ENCODE peak calls at places on chromosomes 5 and 9, in eight cellular contexts. One of them, this sample, is unnamed.

GRCh38 chr5:6542421-6543345 is 90.2 kb downstream of the NSUN2 start:
- DNase-seq in HepG2: no peak
- DNase-seq in H1: no peak
- DNase-seq in breast epithelium: no peak
- DNase-seq in GM12878: no peak
- DNase-seq in K562: no peak
- DNase-seq in HCT116: no peak
- DNase-seq in GM23338: no peak
- DNase-seq in this sample: no peak

GRCh38 chr5:89556215-89557009 is 673.4 kb upstream of the MEF2C start:
- DNase-seq in HepG2: no peak
- DNase-seq in H1: no peak
- DNase-seq in breast epithelium: no peak
- DNase-seq in GM12878: no peak
- DNase-seq in K562: peak; percentile 6
- DNase-seq in HCT116: peak; percentile 69
- DNase-seq in GM23338: no peak
- DNase-seq in this sample: no peak

GRCh38 chr9:104980039-104980654 is 52.2 kb upstream of the ABCA1 start:
- DNase-seq in HepG2: no peak
- DNase-seq in H1: no peak
- DNase-seq in breast epithelium: no peak
- DNase-seq in GM12878: no peak
- DNase-seq in K562: no peak
- DNase-seq in HCT116: no peak
- DNase-seq in GM23338: no peak
- DNase-seq in this sample: no peak

GRCh38 chr9:94950733-94951590 is 224.5 kb downstream of the AOPEP start:
- DNase-seq in HepG2: peak; percentile 88
- DNase-seq in H1: no peak
- DNase-seq in breast epithelium: no peak
- DNase-seq in GM12878: no peak
- DNase-seq in K562: no peak
- DNase-seq in HCT116: no peak
- DNase-seq in GM23338: no peak
- DNase-seq in this sample: no peak

GRCh38 chr5:135517631-135518030 is 18.1 kb downstream of the NEUROG1 start:
- DNase-seq in HepG2: no peak
- DNase-seq in H1: no peak
- DNase-seq in breast epithelium: no peak
- DNase-seq in GM12878: no peak
- DNase-seq in K562: no peak
- DNase-seq in HCT116: no peak
- DNase-seq in GM23338: no peak
- DNase-seq in this sample: no peak

GRCh38 chr5:158858011-158858410 is 241.7 kb downstream of the EBF1 start:
- DNase-seq in HepG2: no peak
- DNase-seq in H1: no peak
- DNase-seq in breast epithelium: no peak
- DNase-seq in GM12878: no peak
- DNase-seq in K562: no peak
- DNase-seq in HCT116: no peak
- DNase-seq in GM23338: peak; percentile 28
- DNase-seq in this sample: no peak

GRCh38 chr5:62256161-62257017 is 49.6 kb upstream of the KIF2A start:
- DNase-seq in HepG2: no peak
- DNase-seq in H1: no peak
- DNase-seq in breast epithelium: no peak
- DNase-seq in GM12878: no peak
- DNase-seq in K562: peak; percentile 52
- DNase-seq in HCT116: no peak
- DNase-seq in GM23338: no peak
- DNase-seq in this sample: no peak

GRCh38 chr9:98709968-98710965 is 1.5 kb upstream of the GABBR2 start:
- DNase-seq in HepG2: no peak
- DNase-seq in H1: no peak
- DNase-seq in breast epithelium: no peak
- DNase-seq in GM12878: no peak
- DNase-seq in K562: no peak
- DNase-seq in HCT116: no peak
- DNase-seq in GM23338: peak; percentile 71
- DNase-seq in this sample: no peak

GRCh38 chr5:56481147-56481997 is 248.2 kb upstream of the ANKRD55 start:
- DNase-seq in HepG2: peak; percentile 35
- DNase-seq in H1: peak; percentile 60
- DNase-seq in breast epithelium: no peak
- DNase-seq in GM12878: peak; percentile 23
- DNase-seq in K562: no peak
- DNase-seq in HCT116: no peak
- DNase-seq in GM23338: peak; percentile 65
- DNase-seq in this sample: no peak

GRCh38 chr9:87771251-87772006 is 45.5 kb downstream of the CTSL start:
- DNase-seq in HepG2: no peak
- DNase-seq in H1: peak; percentile 80
- DNase-seq in breast epithelium: no peak
- DNase-seq in GM12878: no peak
- DNase-seq in K562: no peak
- DNase-seq in HCT116: no peak
- DNase-seq in GM23338: peak; percentile 90
- DNase-seq in this sample: no peak

GRCh38 chr9:128892223-128892892 is 10.4 kb downstream of the LRRC8A start:
- DNase-seq in HepG2: no peak
- DNase-seq in H1: no peak
- DNase-seq in breast epithelium: peak; percentile 92
- DNase-seq in GM12878: no peak
- DNase-seq in K562: no peak
- DNase-seq in HCT116: no peak
- DNase-seq in GM23338: no peak
- DNase-seq in this sample: peak; percentile 96

GRCh38 chr9:138096192-138096845 is 218.7 kb downstream of the CACNA1B start:
- DNase-seq in HepG2: no peak
- DNase-seq in H1: no peak
- DNase-seq in breast epithelium: no peak
- DNase-seq in GM12878: no peak
- DNase-seq in K562: no peak
- DNase-seq in HCT116: no peak
- DNase-seq in GM23338: no peak
- DNase-seq in this sample: no peak

GRCh38 chr9:125429476-125430160 is 168.0 kb downstream of the GAPVD1 start:
- DNase-seq in HepG2: no peak
- DNase-seq in H1: no peak
- DNase-seq in breast epithelium: peak; percentile 46
- DNase-seq in GM12878: no peak
- DNase-seq in K562: no peak
- DNase-seq in HCT116: no peak
- DNase-seq in GM23338: no peak
- DNase-seq in this sample: no peak

GRCh38 chr5:51378778-51379652 is 4.2 kb upstream of the ISL1 start:
- DNase-seq in HepG2: no peak
- DNase-seq in H1: no peak
- DNase-seq in breast epithelium: no peak
- DNase-seq in GM12878: no peak
- DNase-seq in K562: no peak
- DNase-seq in HCT116: no peak
- DNase-seq in GM23338: peak; percentile 86
- DNase-seq in this sample: no peak

DNA sequence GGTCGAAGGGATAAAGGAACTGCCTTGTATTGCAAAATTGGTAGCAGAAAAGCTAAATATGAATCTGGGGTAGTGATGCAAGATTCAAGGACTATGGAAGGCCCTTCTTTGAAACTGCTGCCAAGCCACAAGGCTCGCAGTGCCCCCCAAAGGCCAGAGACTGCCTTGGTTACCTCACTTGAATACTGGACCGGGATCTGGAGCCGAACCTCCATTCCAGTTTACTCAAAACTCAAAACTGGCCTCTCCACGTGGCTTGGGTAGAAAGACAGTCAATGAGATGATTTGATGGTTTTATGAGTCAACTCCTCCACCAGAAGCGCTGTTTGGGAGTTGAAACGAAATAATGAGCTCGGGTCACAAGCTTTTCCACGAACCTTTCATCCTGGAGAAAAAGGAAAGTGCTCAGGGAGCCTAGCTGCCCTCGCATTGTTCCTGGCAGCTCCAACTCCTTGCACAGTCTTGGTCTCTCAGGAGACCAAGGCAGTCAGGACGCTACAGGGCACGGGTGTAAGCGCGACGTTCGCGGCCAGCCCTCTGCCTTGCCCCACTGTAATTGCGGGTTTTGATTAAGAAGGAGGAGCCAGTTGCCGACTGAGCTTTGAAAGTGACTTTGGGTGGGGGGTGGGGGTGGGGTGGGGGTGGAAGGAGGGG is 2.8 kb downstream of the ST8SIA4 start:
- DNase-seq in HepG2: no peak
- DNase-seq in H1: peak; percentile 54
- DNase-seq in breast epithelium: no peak
- DNase-seq in GM12878: no peak
- DNase-seq in K562: no peak
- DNase-seq in HCT116: no peak
- DNase-seq in GM23338: peak; percentile 57
- DNase-seq in this sample: peak; percentile 73
- TF ChIP-seq CTCF in HepG2: no peak
- TF ChIP-seq CTCF in H1: peak; percentile 41
- TF ChIP-seq CTCF in breast epithelium: no peak
- TF ChIP-seq CTCF in GM12878: peak; percentile 60
- TF ChIP-seq CTCF in K562: no peak
- TF ChIP-seq CTCF in HCT116: no peak
- TF ChIP-seq CTCF in GM23338: peak; percentile 80
- TF ChIP-seq CTCF in this sample: no peak

GRCh38 chr9:131420913-131421312 is 27.0 kb downstream of the PRRC2B start:
- DNase-seq in HepG2: peak; percentile 58
- DNase-seq in H1: no peak
- DNase-seq in breast epithelium: peak; percentile 59
- DNase-seq in GM12878: no peak
- DNase-seq in K562: no peak
- DNase-seq in HCT116: no peak
- DNase-seq in GM23338: peak; percentile 56
- DNase-seq in this sample: no peak

GRCh38 chr9:131419716-131420115 is 25.8 kb downstream of the PRRC2B start:
- DNase-seq in HepG2: no peak
- DNase-seq in H1: no peak
- DNase-seq in breast epithelium: no peak
- DNase-seq in GM12878: no peak
- DNase-seq in K562: no peak
- DNase-seq in HCT116: no peak
- DNase-seq in GM23338: no peak
- DNase-seq in this sample: no peak

GRCh38 chr9:131422241-131422792 is 28.4 kb downstream of the PRRC2B start:
- DNase-seq in HepG2: no peak
- DNase-seq in H1: no peak
- DNase-seq in breast epithelium: peak; percentile 72
- DNase-seq in GM12878: no peak
- DNase-seq in K562: no peak
- DNase-seq in HCT116: no peak
- DNase-seq in GM23338: no peak
- DNase-seq in this sample: no peak

GRCh38 chr9:131423171-131423581 is 29.3 kb downstream of the PRRC2B start:
- DNase-seq in HepG2: no peak
- DNase-seq in H1: no peak
- DNase-seq in breast epithelium: peak; percentile 60
- DNase-seq in GM12878: peak; percentile 20
- DNase-seq in K562: no peak
- DNase-seq in HCT116: no peak
- DNase-seq in GM23338: peak; percentile 75
- DNase-seq in this sample: no peak

DNA sequence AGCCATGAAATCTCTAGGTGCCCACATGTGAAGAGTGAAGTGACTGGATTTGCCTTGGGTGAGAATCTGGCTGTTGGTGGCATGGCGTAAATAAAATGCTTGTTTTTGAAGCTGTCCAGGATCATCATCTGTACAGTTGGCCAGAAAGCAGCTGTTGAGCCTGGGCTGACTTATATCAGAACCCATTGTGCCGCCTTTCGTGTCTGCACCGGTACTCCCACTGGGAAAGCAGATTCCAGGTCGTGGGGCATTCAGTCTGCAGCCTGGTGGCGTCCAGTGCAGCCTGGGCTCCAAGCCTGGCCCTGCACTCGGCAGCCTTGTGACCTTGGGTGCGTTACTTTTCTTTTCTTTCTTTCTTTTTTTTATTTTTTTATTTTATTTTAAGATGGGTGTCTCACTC is 27.8 kb downstream of the PRRC2B start:
- DNase-seq in HepG2: no peak
- DNase-seq in H1: no peak
- DNase-seq in breast epithelium: no peak
- DNase-seq in GM12878: no peak
- DNase-seq in K562: no peak
- DNase-seq in HCT116: no peak
- DNase-seq in GM23338: no peak
- DNase-seq in this sample: no peak
- TF ChIP-seq POLR2AphosphoS5 in HepG2: no peak
- TF ChIP-seq POLR2AphosphoS5 in H1: no peak
- TF ChIP-seq POLR2AphosphoS5 in breast epithelium: no peak
- TF ChIP-seq POLR2AphosphoS5 in GM12878: no peak
- TF ChIP-seq POLR2AphosphoS5 in K562: no peak
- TF ChIP-seq POLR2AphosphoS5 in HCT116: no peak
- TF ChIP-seq POLR2AphosphoS5 in GM23338: no peak
- TF ChIP-seq POLR2AphosphoS5 in this sample: no peak

GRCh38 chr9:127887792-127888191 is 10.3 kb upstream of the AK1 start:
- DNase-seq in HepG2: peak; percentile 27
- DNase-seq in H1: no peak
- DNase-seq in breast epithelium: no peak
- DNase-seq in GM12878: no peak
- DNase-seq in K562: no peak
- DNase-seq in HCT116: no peak
- DNase-seq in GM23338: no peak
- DNase-seq in this sample: no peak
- TF ChIP-seq CTCF in HepG2: no peak
- TF ChIP-seq CTCF in H1: no peak
- TF ChIP-seq CTCF in breast epithelium: no peak
- TF ChIP-seq CTCF in GM12878: peak; percentile 21
- TF ChIP-seq CTCF in K562: peak; percentile 44
- TF ChIP-seq CTCF in HCT116: no peak
- TF ChIP-seq CTCF in GM23338: no peak
- TF ChIP-seq CTCF in this sample: no peak

GRCh38 chr5:178257650-178258049 is 25.0 kb upstream of the PHYKPL start:
- DNase-seq in HepG2: no peak
- DNase-seq in H1: no peak
- DNase-seq in breast epithelium: no peak
- DNase-seq in GM12878: no peak
- DNase-seq in K562: no peak
- DNase-seq in HCT116: no peak
- DNase-seq in GM23338: no peak
- DNase-seq in this sample: no peak
- TF ChIP-seq POLR2AphosphoS5 in HepG2: no peak
- TF ChIP-seq POLR2AphosphoS5 in H1: no peak
- TF ChIP-seq POLR2AphosphoS5 in breast epithelium: no peak
- TF ChIP-seq POLR2AphosphoS5 in GM12878: no peak
- TF ChIP-seq POLR2AphosphoS5 in K562: no peak
- TF ChIP-seq POLR2AphosphoS5 in HCT116: no peak
- TF ChIP-seq POLR2AphosphoS5 in GM23338: no peak
- TF ChIP-seq POLR2AphosphoS5 in this sample: no peak

GRCh38 chr5:172984244-172984953 is 828 bp downstream of the ATP6V0E1 start:
- DNase-seq in HepG2: peak; percentile 80
- DNase-seq in H1: peak; percentile 62
- DNase-seq in breast epithelium: peak; percentile 67
- DNase-seq in GM12878: peak; percentile 56
- DNase-seq in K562: peak; percentile 86
- DNase-seq in HCT116: peak; percentile 45
- DNase-seq in GM23338: peak; percentile 93
- DNase-seq in this sample: peak; percentile 90
- TF ChIP-seq CTCF in HepG2: peak; percentile 63
- TF ChIP-seq CTCF in H1: peak; percentile 53
- TF ChIP-seq CTCF in breast epithelium: peak; percentile 37
- TF ChIP-seq CTCF in GM12878: peak; percentile 80
- TF ChIP-seq CTCF in K562: peak; percentile 74
- TF ChIP-seq CTCF in HCT116: peak; percentile 45
- TF ChIP-seq CTCF in GM23338: peak; percentile 63
- TF ChIP-seq CTCF in this sample: peak; percentile 46